ENCODE peak calls at places on chromosomes 11 and 22, in six cellular contexts. S is lung microvascular endothelial cell, Q is EL, U is adrenal gland, N is M059J, Y is progenitor cell of endocrine pancreas. F is an unnamed sample.

GRCh38 chr22:32668254-32669094 is 133.0 kb upstream of the TIMP3 start:
- DNase-seq in S (no peak), Q (no peak), U (no peak), N (no peak), Y (no peak), F (no peak)

GRCh38 chr11:11581493-11581880 is 40.3 kb downstream of the GALNT18 start:
- DNase-seq in S (no peak), Q (no peak), U (no peak), N (no peak), Y (no peak), F (no peak)

GRCh38 chr22:46829140-46829891 is 66.9 kb downstream of the TBC1D22A start:
- DNase-seq in S (no peak), Q (peak; percentile 93), U (peak; percentile 56), N (peak; percentile 92), Y (no peak), F (peak; percentile 39)

GRCh38 chr11:11173316-11174025 is 179.6 kb downstream of the CSNK2A3 start:
- DNase-seq in S (no peak), Q (no peak), U (no peak), N (no peak), Y (no peak), F (no peak)

GRCh38 chr11:18527512-18527911 is 770 bp upstream of the TSG101 start:
- DNase-seq in S (peak; percentile 42), Q (peak; percentile 46), U (no peak), N (peak; percentile 69), Y (no peak), F (peak; percentile 79)

GRCh38 chr11:109641549-109641948 is 219.6 kb downstream of the C11orf87 start:
- DNase-seq in S (peak; percentile 10), Q (peak; percentile 46), U (no peak), N (peak; percentile 33), Y (peak; percentile 29), F (no peak)

GRCh38 chr11:73147771-73148681 is 5.9 kb upstream of the FCHSD2 start:
- DNase-seq in S (peak; percentile 64), Q (no peak), U (no peak), N (no peak), Y (no peak), F (peak; percentile 16)

GRCh38 chr11:46537121-46537520 is 56.7 kb downstream of the AMBRA1 start:
- DNase-seq in S (no peak), Q (no peak), U (no peak), N (peak; percentile 22), Y (no peak), F (no peak)

GRCh38 chr22:28560005-28560742 is 119.5 kb downstream of the TTC28 start:
- DNase-seq in S (no peak), Q (peak; percentile 70), U (no peak), N (peak; percentile 74), Y (no peak), F (peak; percentile 1)

GRCh38 chr11:74870485-74870884 is 78.4 kb downstream of the XRRA1 start:
- DNase-seq in S (peak; percentile 76), Q (peak; percentile 69), U (no peak), N (no peak), Y (no peak), F (no peak)

GRCh38 chr11:104623518-104623917 is 274.7 kb downstream of the CASP12 start:
- DNase-seq in S (peak; percentile 28), Q (peak; percentile 71), U (no peak), N (peak; percentile 81), Y (no peak), F (peak; percentile 77)

GRCh38 chr11:22974251-22974650 is 114.0 kb upstream of the CCDC179 start:
- DNase-seq in S (no peak), Q (no peak), U (no peak), N (no peak), Y (no peak), F (no peak)

GRCh38 chr22:45738206-45738605 is 66.6 kb downstream of the ATXN10 start:
- DNase-seq in S (no peak), Q (peak; percentile 53), U (no peak), N (no peak), Y (no peak), F (no peak)

GRCh38 chr22:32389685-32390084 is 22.4 kb downstream of the RTCB start:
- DNase-seq in S (peak; percentile 40), Q (no peak), U (no peak), N (peak; percentile 9), Y (no peak), F (no peak)

GRCh38 chr22:20380486-20380885 is 13.5 kb upstream of the ZNF74 start:
- DNase-seq in S (no peak), Q (no peak), U (peak; percentile 14), N (no peak), Y (no peak), F (no peak)

GRCh38 chr11:2868604-2869526 is 16.7 kb downstream of the CDKN1C start:
- DNase-seq in S (no peak), Q (no peak), U (no peak), N (no peak), Y (no peak), F (no peak)

GRCh38 chr11:119340335-119341221 is at the start of gene C1QTNF5:
- DNase-seq in S (peak; percentile 92), Q (peak; percentile 72), U (peak; percentile 86), N (peak; percentile 61), Y (no peak), F (no peak)

GRCh38 chr22:45616432-45616831 is 55.2 kb upstream of the ATXN10 start:
- DNase-seq in S (no peak), Q (no peak), U (no peak), N (no peak), Y (no peak), F (no peak)

GRCh38 chr11:72750086-72750485 is 2.1 kb downstream of the ARAP1 start:
- DNase-seq in S (no peak), Q (no peak), U (no peak), N (no peak), Y (peak; percentile 31), F (no peak)

GRCh38 chr11:55707029-55707428 is 45.0 kb downstream of the OR4C6 start:
- DNase-seq in S (peak; percentile 59), Q (peak; percentile 18), U (no peak), N (peak; percentile 23), Y (no peak), F (no peak)

GRCh38 chr11:46238078-46238966 is 39.1 kb upstream of the CREB3L1 start:
- DNase-seq in S (peak; percentile 57), Q (peak; percentile 67), U (peak; percentile 88), N (peak; percentile 68), Y (peak; percentile 59), F (peak; percentile 48)

GRCh38 chr11:100793525-100793924 is 106.4 kb downstream of the ARHGAP42 start:
- DNase-seq in S (peak; percentile 52), Q (no peak), U (no peak), N (no peak), Y (no peak), F (no peak)

GRCh38 chr11:69530278-69531070 is 49.0 kb downstream of the LINC01488 start:
- DNase-seq in S (no peak), Q (no peak), U (no peak), N (no peak), Y (no peak), F (no peak)

GRCh38 chr11:36402568-36403181 is 106.6 kb downstream of the PRR5L start:
- DNase-seq in S (peak; percentile 5), Q (no peak), U (no peak), N (no peak), Y (no peak), F (no peak)